ENCODE peak calls at places on chromosomes 3 and 15, in nine cellular contexts. E is esophagus squamous epithelium, H is nephron progenitor cell, J is AG10803, V is HFFc6, L is psoas muscle, W is kidney epithelial cell, D is sigmoid colon, B is GM10248. K is an unnamed sample.

GRCh38 chr15:68640791-68641331 is 62.1 kb downstream of the CORO2B start:
- DNase-seq in E (no peak), H (no peak), J (no peak), V (no peak), L (no peak), W (no peak), D (peak), B (no peak), K (no peak)

GRCh38 chr3:122661633-122662032 is 19.0 kb upstream of the PARP14 start:
- DNase-seq in E (no peak), H (no peak), J (no peak), V (no peak), L (no peak), W (no peak), D (no peak), B (no peak), K (no peak)

GRCh38 chr15:62880278-62880677 is 162.3 kb upstream of the TPM1 start:
- DNase-seq in E (no peak), H (no peak), J (peak), V (no peak), L (no peak), W (no peak), D (no peak), B (no peak), K (no peak)

GRCh38 chr3:170724599-170724998 is 138.7 kb upstream of the SLC7A14 start:
- DNase-seq in E (no peak), H (no peak), J (peak), V (peak), L (peak), W (no peak), D (peak), B (no peak), K (no peak)

GRCh38 chr3:134103470-134103869 is 73.7 kb upstream of the SLCO2A1 start:
- DNase-seq in E (no peak), H (no peak), J (peak), V (no peak), L (no peak), W (no peak), D (no peak), B (no peak), K (no peak)

GRCh38 chr3:126127452-126127851 is 43.5 kb upstream of the SLC41A3 start:
- DNase-seq in E (no peak), H (no peak), J (no peak), V (no peak), L (peak), W (no peak), D (peak), B (no peak), K (no peak)

GRCh38 chr3:147427796-147428195 is 18.6 kb downstream of the ZIC1 start:
- DNase-seq in E (no peak), H (no peak), J (no peak), V (no peak), L (no peak), W (no peak), D (no peak), B (no peak), K (no peak)

GRCh38 chr3:51869304-51869703 is 6.1 kb downstream of the IQCF5 start:
- DNase-seq in E (no peak), H (no peak), J (no peak), V (no peak), L (no peak), W (no peak), D (no peak), B (no peak), K (no peak)

GRCh38 chr15:69729167-69729748 is 276.6 kb downstream of the RPLP1 start:
- DNase-seq in E (no peak), H (peak), J (peak), V (no peak), L (no peak), W (no peak), D (no peak), B (peak), K (no peak)

GRCh38 chr3:183734750-183735284 is 37.2 kb downstream of the YEATS2 start:
- DNase-seq in E (no peak), H (no peak), J (no peak), V (no peak), L (no peak), W (no peak), D (no peak), B (no peak), K (no peak)

GRCh38 chr3:111128884-111129283 is 57.3 kb downstream of the NECTIN3 start:
- DNase-seq in E (no peak), H (no peak), J (no peak), V (no peak), L (no peak), W (no peak), D (no peak), B (no peak), K (no peak)

GRCh38 chr15:25668236-25668635 is 194.9 kb downstream of the ATP10A start:
- DNase-seq in E (no peak), H (no peak), J (no peak), V (no peak), L (no peak), W (no peak), D (no peak), B (no peak), K (no peak)

GRCh38 chr15:78216276-78217229 is 17.8 kb downstream of the ACSBG1 start:
- DNase-seq in E (no peak), H (no peak), J (peak), V (peak), L (peak), W (peak), D (peak), B (no peak), K (no peak)

GRCh38 chr15:77650285-77650684 is 17.6 kb upstream of the LINGO1 start:
- DNase-seq in E (no peak), H (peak), J (no peak), V (no peak), L (no peak), W (no peak), D (no peak), B (no peak), K (no peak)

GRCh38 chr3:49869525-49870126 is at the start of gene CAMKV:
- DNase-seq in E (no peak), H (peak), J (no peak), V (no peak), L (no peak), W (no peak), D (no peak), B (peak), K (no peak)

GRCh38 chr3:69541059-69541471 is 155.2 kb upstream of the FRMD4B start:
- DNase-seq in E (no peak), H (peak), J (no peak), V (no peak), L (no peak), W (peak), D (no peak), B (no peak), K (no peak)

GRCh38 chr3:43347774-43348173 is 61.4 kb downstream of the SNRK start:
- DNase-seq in E (no peak), H (no peak), J (no peak), V (no peak), L (no peak), W (no peak), D (no peak), B (no peak), K (no peak)

GRCh38 chr15:69591905-69592508 is 139.4 kb downstream of the RPLP1 start:
- DNase-seq in E (no peak), H (no peak), J (no peak), V (no peak), L (no peak), W (peak), D (no peak), B (no peak), K (no peak)

GRCh38 chr3:163916596-163917560 is 1161.4 kb downstream of the SI start:
- DNase-seq in E (no peak), H (no peak), J (no peak), V (no peak), L (no peak), W (no peak), D (no peak), B (no peak), K (no peak)

GRCh38 chr3:104214277-104214676 is 1152.4 kb upstream of the ALCAM start:
- DNase-seq in E (no peak), H (no peak), J (no peak), V (no peak), L (no peak), W (no peak), D (no peak), B (no peak), K (no peak)

GRCh38 chr15:60799885-60800728 is 321.2 kb upstream of the ICE2 start:
- DNase-seq in E (no peak), H (no peak), J (peak), V (peak), L (no peak), W (no peak), D (no peak), B (peak), K (no peak)

GRCh38 chr3:60931452-60931851 is 319.8 kb downstream of the FHIT start:
- DNase-seq in E (no peak), H (peak), J (no peak), V (no peak), L (no peak), W (no peak), D (no peak), B (no peak), K (no peak)

GRCh38 chr3:184524981-184525336 is 36.6 kb upstream of the EPHB3 start:
- DNase-seq in E (no peak), H (no peak), J (no peak), V (no peak), L (peak), W (no peak), D (no peak), B (no peak), K (no peak)

GRCh38 chr15:40999190-40999589 is 45.9 kb downstream of the CHAC1 start:
- DNase-seq in E (no peak), H (no peak), J (peak), V (peak), L (no peak), W (no peak), D (no peak), B (no peak), K (no peak)

GRCh38 chr15:56411122-56411749 is 46.0 kb downstream of the TEX9 start:
- DNase-seq in E (no peak), H (no peak), J (no peak), V (no peak), L (no peak), W (no peak), D (no peak), B (no peak), K (no peak)

GRCh38 chr3:59116138-59116537 is 66.3 kb upstream of the CFAP20DC start:
- DNase-seq in E (no peak), H (no peak), J (no peak), V (no peak), L (no peak), W (no peak), D (no peak), B (no peak), K (no peak)

GRCh38 chr3:69787436-69788168 is 48.3 kb downstream of the MITF start:
- DNase-seq in E (no peak), H (no peak), J (peak), V (peak), L (no peak), W (peak), D (no peak), B (no peak), K (peak)

GRCh38 chr15:101156509-101157159 is 95.2 kb downstream of the CHSY1 start:
- DNase-seq in E (no peak), H (peak), J (peak), V (no peak), L (no peak), W (no peak), D (peak), B (peak), K (no peak)

GRCh38 chr3:181530584-181530983 is 181.1 kb upstream of the SOX2 start:
- DNase-seq in E (no peak), H (no peak), J (no peak), V (no peak), L (no peak), W (no peak), D (no peak), B (no peak), K (no peak)

DNA sequence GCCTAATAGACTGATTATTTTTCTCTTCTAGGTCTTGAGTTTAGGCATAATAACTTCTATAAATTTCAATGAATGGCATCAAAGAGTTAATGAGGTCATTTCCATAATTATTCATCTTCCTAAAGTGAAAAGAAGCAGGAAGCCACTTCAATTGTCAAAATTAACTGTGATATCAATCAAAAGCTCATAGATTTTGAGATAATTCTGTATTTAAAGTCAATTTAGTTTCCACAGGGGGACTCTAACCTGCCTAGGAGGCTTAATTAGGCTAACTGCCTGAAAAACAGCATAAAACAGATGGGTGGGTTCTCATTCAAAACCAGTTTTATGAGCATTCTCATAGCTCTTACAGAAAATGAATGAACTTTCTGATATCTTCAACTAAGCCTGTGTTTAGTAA is 177.8 kb downstream of the OTOL1 start:
- DNase-seq in E (no peak), H (no peak), J (no peak), V (no peak), L (no peak), W (no peak), D (no peak), B (no peak), K (no peak)
- TF ChIP-seq CTCF in E (no peak), H (no peak), J (no peak), V (no peak), L (no peak), W (no peak), D (no peak), B (no peak), K (no peak)

DNA sequence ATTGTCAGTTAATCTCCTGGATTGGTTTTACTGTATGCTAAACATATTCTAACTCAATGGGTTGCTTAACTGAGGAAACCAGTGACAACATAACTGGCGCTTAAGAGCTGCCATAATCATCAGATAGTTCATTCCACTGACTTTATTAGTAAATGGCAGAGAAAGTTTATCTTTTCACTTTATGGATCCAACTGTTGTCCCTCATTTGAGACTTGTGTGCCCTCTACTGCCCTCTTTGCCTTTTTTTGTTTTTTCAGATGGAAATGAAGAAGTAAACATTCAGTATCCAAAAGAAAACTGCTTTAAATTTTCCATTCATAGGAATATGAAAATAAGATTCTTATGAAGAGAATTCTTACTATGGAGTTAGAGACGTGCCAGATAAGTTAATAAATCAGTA is 93.5 kb downstream of the NPTN start:
- DNase-seq in E (no peak), H (no peak), J (no peak), V (no peak), L (no peak), W (no peak), D (no peak), B (no peak), K (no peak)
- TF ChIP-seq CTCF in E (no peak), H (no peak), J (no peak), V (no peak), L (no peak), W (no peak), D (no peak), B (no peak), K (no peak)

GRCh38 chr3:14407203-14407602 is 4.8 kb downstream of the SLC6A6 start:
- DNase-seq in E (no peak), H (no peak), J (no peak), V (no peak), L (no peak), W (no peak), D (no peak), B (no peak), K (no peak)

GRCh38 chr3:14405886-14406238 is 3.5 kb downstream of the SLC6A6 start:
- DNase-seq in E (no peak), H (no peak), J (no peak), V (no peak), L (no peak), W (no peak), D (no peak), B (no peak), K (no peak)

GRCh38 chr3:14406336-14406735 is 3.9 kb downstream of the SLC6A6 start:
- DNase-seq in E (no peak), H (no peak), J (no peak), V (no peak), L (no peak), W (no peak), D (no peak), B (no peak), K (no peak)

GRCh38 chr3:14405120-14405885 is 2.9 kb downstream of the SLC6A6 start:
- DNase-seq in E (no peak), H (no peak), J (peak), V (no peak), L (no peak), W (no peak), D (no peak), B (no peak), K (no peak)

GRCh38 chr3:14406762-14407161 is 4.4 kb downstream of the SLC6A6 start:
- DNase-seq in E (no peak), H (no peak), J (no peak), V (no peak), L (no peak), W (no peak), D (no peak), B (no peak), K (no peak)
- TF ChIP-seq CTCF in E (no peak), H (no peak), J (no peak), V (no peak), L (no peak), W (no peak), D (no peak), B (no peak), K (no peak)

DNA sequence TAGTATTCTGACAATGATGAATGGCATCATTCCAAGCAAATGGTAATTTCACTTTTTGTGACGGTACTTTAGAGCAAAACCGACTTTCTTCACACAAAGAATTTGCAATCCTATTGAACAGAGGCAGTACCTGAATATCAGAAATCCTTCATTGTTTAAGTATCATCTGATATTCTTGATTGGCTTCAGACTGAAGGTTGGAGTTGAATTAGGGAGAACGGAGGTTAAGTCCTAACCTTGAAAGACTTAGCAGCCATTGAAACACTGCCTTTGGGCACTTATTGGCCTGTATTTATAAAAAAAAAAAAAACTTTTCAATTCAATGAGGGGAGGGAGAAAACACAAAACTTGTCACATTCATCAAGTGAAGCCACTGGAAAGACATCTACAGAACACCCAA is 89.0 kb downstream of the MECOM start:
- DNase-seq in E (no peak), H (no peak), J (no peak), V (no peak), L (no peak), W (no peak), D (no peak), B (no peak), K (no peak)
- TF ChIP-seq CTCF in E (no peak), H (no peak), J (no peak), V (no peak), L (no peak), W (no peak), D (no peak), B (no peak), K (no peak)

DNA sequence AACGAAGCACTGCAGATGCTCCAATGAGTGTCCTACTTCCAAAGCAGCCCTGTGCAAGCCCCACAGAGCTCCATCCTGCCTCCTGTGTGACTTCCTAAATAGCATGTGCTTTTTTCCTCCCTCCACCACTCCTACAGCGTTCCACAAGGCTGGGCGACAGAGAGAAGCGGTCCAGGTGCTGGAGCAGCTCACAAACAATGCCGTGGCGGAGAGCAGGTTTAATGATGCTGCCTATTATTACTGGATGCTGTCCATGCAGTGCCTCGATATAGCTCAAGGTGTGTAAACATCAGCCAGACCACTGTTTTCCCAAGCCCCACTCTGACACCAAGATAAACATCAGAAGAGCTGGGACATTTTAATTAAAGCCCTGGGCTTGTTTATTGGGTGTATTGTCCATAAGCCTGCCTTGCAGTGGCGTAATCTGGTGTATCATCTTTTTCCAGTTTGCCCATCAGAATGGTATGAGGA is 22.1 kb upstream of the RHO start:
- DNase-seq in E (no peak), H (no peak), J (no peak), V (no peak), L (no peak), W (no peak), D (no peak), B (no peak), K (no peak)
- TF ChIP-seq CTCF in E (no peak), H (no peak), J (no peak), V (no peak), L (no peak), W (no peak), D (no peak), B (no peak), K (no peak)

DNA sequence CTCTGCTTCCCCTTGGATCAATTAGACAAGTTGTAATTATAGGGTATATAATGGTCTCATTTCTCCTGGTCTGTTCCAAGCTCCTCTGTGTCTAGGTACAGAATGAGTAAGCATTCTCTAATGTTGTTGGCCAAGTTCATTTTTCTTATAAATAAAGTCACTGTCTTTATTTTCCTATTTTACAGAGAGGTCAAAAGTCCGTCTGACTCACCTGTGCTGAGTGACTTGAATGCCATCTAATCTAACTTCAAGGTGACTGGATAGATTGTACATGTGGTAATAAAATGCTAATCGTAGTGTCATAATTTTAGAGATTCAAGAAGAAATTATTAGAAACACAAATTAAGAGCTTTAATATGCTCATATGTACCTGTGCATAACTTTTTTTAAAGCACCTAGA is 500.2 kb downstream of the PDCD6IP start:
- DNase-seq in E (no peak), H (no peak), J (no peak), V (no peak), L (no peak), W (no peak), D (no peak), B (no peak), K (no peak)
- TF ChIP-seq CTCF in E (no peak), H (no peak), J (no peak), V (no peak), L (no peak), W (no peak), D (no peak), B (no peak), K (no peak)

DNA sequence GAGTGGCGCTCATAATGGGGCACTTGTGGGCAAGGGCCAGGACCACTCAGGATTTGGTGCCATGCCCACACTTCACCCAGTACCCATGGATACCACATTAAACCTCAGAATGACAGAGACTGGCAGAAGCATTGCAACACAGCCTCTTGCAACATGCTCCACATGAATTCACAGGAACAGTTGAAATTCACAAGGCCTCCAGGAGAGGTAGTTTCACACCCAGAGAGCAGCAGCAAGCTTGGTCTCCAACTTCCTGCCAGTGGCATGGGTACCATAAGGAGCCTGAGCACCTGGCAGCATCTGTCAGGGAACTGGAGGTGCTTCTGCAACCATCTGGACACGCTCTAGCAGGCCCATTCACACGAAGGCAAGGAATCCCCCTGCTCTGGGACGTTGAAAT is 101.0 kb downstream of the OSBPL10 start:
- DNase-seq in E (no peak), H (no peak), J (peak), V (no peak), L (no peak), W (no peak), D (no peak), B (no peak), K (no peak)
- TF ChIP-seq CTCF in E (no peak), H (no peak), J (peak), V (no peak), L (no peak), W (peak), D (no peak), B (no peak), K (no peak)